ENCODE peak calls at places on chromosomes 16 and 17, in six cellular contexts. W is A549, Y is GM12878, J is IMR-90, I is HepG2, C is K562. D is an unnamed sample.

GRCh38 chr16:3954411-3954921 is 74.0 kb upstream of the CREBBP start:
- DNase-seq in W (no peak), Y (no peak), J (peak; percentile 57), I (peak; percentile 17), C (no peak), D (no peak)

GRCh38 chr16:20928774-20929411 is 28.3 kb downstream of the LYRM1 start:
- DNase-seq in W (no peak), Y (no peak), J (no peak), I (no peak), C (no peak), D (no peak)

GRCh38 chr17:38550661-38551060 is 55.1 kb downstream of the SRCIN1 start:
- DNase-seq in W (no peak), Y (no peak), J (peak; percentile 54), I (no peak), C (peak; percentile 64), D (no peak)

GRCh38 chr17:48954300-48954755 is 9.7 kb upstream of the SNF8 start:
- DNase-seq in W (peak; percentile 91), Y (no peak), J (peak; percentile 49), I (peak; percentile 79), C (peak; percentile 46), D (peak; percentile 58)

GRCh38 chr17:57667461-57667923 is 77.6 kb downstream of the CCDC182 start:
- DNase-seq in W (no peak), Y (no peak), J (no peak), I (no peak), C (no peak), D (no peak)

GRCh38 chr17:44865921-44866320 is 18.2 kb downstream of the HIGD1B start:
- DNase-seq in W (no peak), Y (no peak), J (no peak), I (no peak), C (no peak), D (no peak)

GRCh38 chr17:76635039-76635438 is 8.5 kb downstream of the ST6GALNAC1 start:
- DNase-seq in W (no peak), Y (no peak), J (peak; percentile 58), I (no peak), C (no peak), D (no peak)

GRCh38 chr16:51542856-51543510 is 391.9 kb upstream of the SALL1 start:
- DNase-seq in W (no peak), Y (no peak), J (no peak), I (no peak), C (no peak), D (no peak)

GRCh38 chr16:57668259-57668563 is at the start of gene ADGRG3:
- DNase-seq in W (no peak), Y (no peak), J (no peak), I (no peak), C (no peak), D (no peak)

GRCh38 chr16:87621976-87622713 is 19.8 kb downstream of the JPH3 start:
- DNase-seq in W (no peak), Y (no peak), J (no peak), I (no peak), C (no peak), D (no peak)

GRCh38 chr16:81279375-81279774 is 35.4 kb upstream of the GAN start:
- DNase-seq in W (peak; percentile 14), Y (no peak), J (peak; percentile 68), I (no peak), C (no peak), D (no peak)

GRCh38 chr16:4402439-4403132 is 13.8 kb downstream of the CORO7 start:
- DNase-seq in W (peak; percentile 72), Y (no peak), J (peak; percentile 62), I (peak; percentile 45), C (peak; percentile 85), D (peak; percentile 90)

GRCh38 chr16:21566891-21567414 is 32.4 kb upstream of the METTL9 start:
- DNase-seq in W (no peak), Y (no peak), J (no peak), I (no peak), C (no peak), D (no peak)

GRCh38 chr17:68792042-68792685 is 163.0 kb downstream of the ABCA8 start:
- DNase-seq in W (no peak), Y (no peak), J (peak; percentile 51), I (no peak), C (no peak), D (no peak)

GRCh38 chr16:68737730-68738590 is 868 bp downstream of the CDH1 start:
- DNase-seq in W (peak; percentile 61), Y (no peak), J (no peak), I (no peak), C (no peak), D (no peak)

GRCh38 chr17:17300624-17301568 is 2.3 kb upstream of the NT5M start:
- DNase-seq in W (peak; percentile 95), Y (no peak), J (peak; percentile 51), I (no peak), C (no peak), D (peak; percentile 76)

GRCh38 chr17:29620271-29620670 is 2.4 kb downstream of the CORO6 start:
- DNase-seq in W (peak; percentile 57), Y (no peak), J (peak; percentile 47), I (no peak), C (peak; percentile 20), D (no peak)

GRCh38 chr16:15611610-15612009 is 31.3 kb downstream of the MARF1 start:
- DNase-seq in W (no peak), Y (no peak), J (peak; percentile 44), I (no peak), C (no peak), D (no peak)

GRCh38 chr16:51624083-51624775 is 473.2 kb upstream of the SALL1 start:
- DNase-seq in W (no peak), Y (no peak), J (no peak), I (no peak), C (no peak), D (no peak)

GRCh38 chr17:28743243-28744103 is at the start of gene TRAF4:
- DNase-seq in W (peak; percentile 93), Y (no peak), J (peak; percentile 84), I (peak; percentile 73), C (peak; percentile 90), D (peak; percentile 75)

GRCh38 chr17:50640701-50641338 is 6.1 kb downstream of the ABCC3 start:
- DNase-seq in W (peak; percentile 79), Y (no peak), J (no peak), I (peak; percentile 79), C (peak; percentile 76), D (no peak)

GRCh38 chr16:53234836-53235235 is 180.0 kb downstream of the CHD9 start:
- DNase-seq in W (no peak), Y (no peak), J (no peak), I (no peak), C (no peak), D (no peak)

GRCh38 chr16:53235851-53236250 is 181.1 kb downstream of the CHD9 start:
- DNase-seq in W (no peak), Y (no peak), J (peak; percentile 54), I (no peak), C (no peak), D (no peak)

DNA sequence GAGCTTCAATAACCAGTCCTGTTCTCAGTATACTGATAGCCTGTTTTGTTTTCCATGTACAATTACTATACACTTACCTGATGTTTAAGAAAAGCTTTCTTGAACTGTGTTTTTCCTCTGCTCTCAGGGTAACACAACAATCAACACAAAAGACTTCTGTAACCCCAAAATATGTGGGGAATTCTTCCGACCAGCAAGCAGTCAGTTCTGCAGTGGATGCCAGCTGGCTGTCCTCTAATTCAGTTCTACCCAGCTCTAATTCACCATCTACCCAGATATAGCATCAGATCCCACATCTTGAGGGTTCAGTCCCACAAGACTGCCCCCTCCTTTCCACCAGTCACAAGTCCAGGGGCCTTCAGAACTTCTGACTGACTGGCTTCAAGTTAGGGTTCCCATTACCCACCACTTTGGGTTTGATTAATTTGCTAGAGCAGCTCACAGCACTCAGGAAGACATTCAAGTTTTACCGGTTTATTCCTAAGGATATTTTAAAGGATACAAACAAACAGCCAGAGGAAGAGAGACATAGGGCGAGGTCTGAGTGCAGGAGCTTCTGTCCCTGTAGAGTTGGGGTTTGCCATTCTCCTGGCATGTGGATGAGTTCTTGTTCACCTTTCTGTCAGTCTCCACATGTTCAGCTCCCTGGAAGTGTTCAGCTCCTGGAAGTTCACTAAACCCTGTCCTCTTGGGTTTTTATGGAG is 178.2 kb downstream of the CHD9 start:
- DNase-seq in W (no peak), Y (no peak), J (no peak), I (no peak), C (no peak), D (no peak)
- TF ChIP-seq BHLHE40 in W (no peak), Y (no peak), J (no peak), I (no peak), C (no peak), D (no peak)

GRCh38 chr17:59505610-59506276 is 59.7 kb upstream of the DHX40 start:
- DNase-seq in W (no peak), Y (no peak), J (peak; percentile 5), I (peak; percentile 65), C (no peak), D (no peak)
- TF ChIP-seq BHLHE40 in W (no peak), Y (no peak), J (no peak), I (no peak), C (no peak), D (no peak)

GRCh38 chr17:19671433-19671832 is 22.9 kb downstream of the ALDH3A2 start:
- DNase-seq in W (no peak), Y (no peak), J (no peak), I (peak; percentile 23), C (no peak), D (no peak)

GRCh38 chr17:19677736-19678379 is 29.3 kb downstream of the ALDH3A2 start:
- DNase-seq in W (peak; percentile 26), Y (no peak), J (no peak), I (no peak), C (no peak), D (no peak)

GRCh38 chr17:19678581-19679418 is 30.2 kb downstream of the ALDH3A2 start:
- DNase-seq in W (no peak), Y (no peak), J (no peak), I (no peak), C (no peak), D (no peak)

GRCh38 chr17:19672009-19672837 is 23.7 kb downstream of the ALDH3A2 start:
- DNase-seq in W (no peak), Y (no peak), J (peak; percentile 8), I (peak; percentile 94), C (no peak), D (no peak)

DNA sequence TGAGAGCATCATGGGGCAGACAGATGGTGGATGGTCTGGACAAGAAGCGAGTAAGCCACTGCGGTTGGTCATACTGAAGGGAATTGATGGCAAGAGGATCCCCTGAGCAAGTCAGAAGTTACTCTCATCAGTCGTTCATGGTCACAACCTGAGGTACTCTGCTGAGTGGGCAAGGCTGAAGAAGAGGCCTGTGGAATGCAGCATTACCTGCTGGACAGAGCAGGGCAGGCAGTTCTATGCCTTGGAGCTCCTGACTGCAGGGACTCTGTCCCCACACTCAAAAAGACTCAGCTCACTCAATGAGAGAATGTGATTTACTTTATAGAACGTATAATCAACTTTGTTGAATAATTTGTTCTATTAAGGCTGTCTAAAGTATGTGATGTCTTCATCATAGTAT is 28.4 kb downstream of the ALDH3A2 start:
- DNase-seq in W (no peak), Y (no peak), J (no peak), I (no peak), C (no peak), D (no peak)
- TF ChIP-seq BHLHE40 in W (no peak), Y (no peak), J (no peak), I (no peak), C (no peak), D (no peak)

DNA sequence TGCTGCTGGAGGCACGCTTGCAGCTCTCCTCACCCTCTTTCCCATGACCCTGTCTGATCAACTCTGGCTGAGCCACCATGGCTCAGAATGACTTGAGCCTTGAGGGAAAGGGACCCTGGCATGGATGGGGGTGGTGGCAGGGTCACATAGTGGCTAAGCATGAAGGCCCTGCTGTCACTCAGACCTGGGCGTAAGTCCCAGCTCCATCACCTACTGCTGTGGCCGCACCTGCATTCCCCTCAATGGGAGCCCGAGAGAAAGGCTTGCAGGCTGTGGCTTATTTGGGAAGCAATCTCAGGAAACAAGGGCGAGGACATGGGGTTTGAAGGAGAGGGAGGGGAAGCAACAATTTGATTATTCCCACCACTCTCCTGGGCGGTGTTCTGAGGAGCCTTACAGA is 17.7 kb upstream of the RAP1GAP2 start:
- DNase-seq in W (no peak), Y (no peak), J (no peak), I (no peak), C (no peak), D (no peak)
- TF ChIP-seq BHLHE40 in W (no peak), Y (no peak), J (no peak), I (no peak), C (no peak), D (no peak)